ENCODE peak calls at places on chromosomes 5 and 9, in five cellular contexts. N, X, U, F and E are unnamed samples.
A peak's percentile ranks its signal among the peaks of the same experiment; 100 is the strongest.

GRCh38 chr5:76787237-76787636 is 31.6 kb upstream of the F2RL1 start:
- DNase-seq in N (peak; percentile 16), F (peak; percentile 87), X (no peak), U (peak; percentile 6), E (no peak)

GRCh38 chr9:79581388-79581787 is 9.6 kb downstream of the TLE4 start:
- DNase-seq in N (no peak), F (no peak), X (no peak), U (no peak), E (no peak)

GRCh38 chr5:59171131-59171530 is 588.3 kb downstream of the RAB3C start:
- DNase-seq in U (no peak), F (no peak), X (peak; percentile 22), N (no peak), E (no peak)

GRCh38 chr9:70257991-70258691 is 637 bp upstream of the SMC5 start:
- DNase-seq in F (peak; percentile 71), U (peak; percentile 33), N (no peak), X (no peak), E (no peak)

GRCh38 chr5:147925020-147925419 is 18.7 kb upstream of the C5orf46 start:
- DNase-seq in N (no peak), X (no peak), F (no peak), U (no peak), E (no peak)

GRCh38 chr9:89534464-89534863 is 36.6 kb upstream of the SEMA4D start:
- DNase-seq in X (no peak), N (no peak), F (peak; percentile 62), U (no peak), E (no peak)

GRCh38 chr5:96344678-96345612 is 88.1 kb downstream of the PCSK1 start:
- DNase-seq in U (peak; percentile 76), N (no peak), F (peak; percentile 79), X (peak; percentile 61), E (peak; percentile 66)

GRCh38 chr5:112418412-112419049 is 546 bp downstream of the EPB41L4A start:
- DNase-seq in X (no peak), F (peak; percentile 32), U (no peak), N (no peak), E (no peak)

GRCh38 chr5:7066471-7067235 is 329.3 kb upstream of the ADCY2 start:
- DNase-seq in U (no peak), F (no peak), N (no peak), X (no peak), E (no peak)

GRCh38 chr9:75715360-75715759 is 175.1 kb upstream of the PCSK5 start:
- DNase-seq in N (peak; percentile 2), X (no peak), U (no peak), F (no peak), E (no peak)

GRCh38 chr9:35277649-35278359 is 116.0 kb downstream of the UNC13B start:
- DNase-seq in X (no peak), N (no peak), U (no peak), F (no peak), E (no peak)

GRCh38 chr5:146340260-146341081 is 1.8 kb downstream of the POU4F3 start:
- DNase-seq in X (peak; percentile 53), N (peak; percentile 53), U (no peak), F (peak; percentile 32), E (no peak)

GRCh38 chr5:34007116-34007674 is 655 bp downstream of the AMACR start:
- DNase-seq in X (no peak), U (no peak), N (no peak), F (no peak), E (no peak)

GRCh38 chr9:27440888-27441740 is 83.0 kb upstream of the IFNK start:
- DNase-seq in F (no peak), X (no peak), U (no peak), N (no peak), E (no peak)

GRCh38 chr9:92600742-92601261 is 65.0 kb upstream of the ECM2 start:
- DNase-seq in F (peak; percentile 55), X (no peak), U (no peak), N (no peak), E (no peak)

GRCh38 chr9:125961037-125961436 is 213.9 kb downstream of the PBX3 start:
- DNase-seq in N (no peak), F (no peak), X (no peak), U (no peak), E (no peak)

GRCh38 chr5:168583742-168584482 is 4.7 kb upstream of the PANK3 start:
- DNase-seq in X (no peak), U (no peak), N (no peak), F (no peak), E (no peak)

GRCh38 chr5:67182406-67182805 is 14.2 kb downstream of the CD180 start:
- DNase-seq in U (no peak), X (no peak), N (peak; percentile 13), F (peak; percentile 94), E (no peak)

GRCh38 chr9:98796364-98797101 is at the start of gene ANKS6:
- DNase-seq in U (peak; percentile 60), F (no peak), N (peak; percentile 70), X (peak; percentile 79), E (peak; percentile 81)

GRCh38 chr5:136985785-136986475 is 513.2 kb downstream of the SPOCK1 start:
- DNase-seq in N (no peak), X (no peak), F (no peak), U (no peak), E (no peak)

GRCh38 chr5:33370135-33370472 is 70.7 kb upstream of the TARS1 start:
- DNase-seq in U (no peak), X (no peak), N (peak; percentile 24), F (peak; percentile 81), E (no peak)

GRCh38 chr5:81749186-81749561 is 1.7 kb downstream of the SSBP2 start:
- DNase-seq in N (no peak), F (no peak), X (peak; percentile 22), U (no peak), E (no peak)

GRCh38 chr9:6549106-6549505 is 96.4 kb downstream of the GLDC start:
- DNase-seq in N (no peak), F (no peak), U (peak; percentile 43), X (no peak), E (no peak)

GRCh38 chr5:68681929-68682328 is 411.9 kb upstream of the SLC30A5 start:
- DNase-seq in F (peak; percentile 21), U (no peak), N (no peak), X (no peak), E (no peak)

GRCh38 chr5:177557041-177557647 is 2.8 kb upstream of the FAM193B start:
- DNase-seq in F (peak; percentile 11), N (no peak), X (peak; percentile 45), U (no peak), E (peak; percentile 22)

GRCh38 chr5:54909911-54910870 is 75.2 kb downstream of the ESM1 start:
- DNase-seq in F (no peak), X (no peak), U (no peak), N (no peak), E (no peak)

GRCh38 chr9:106897223-106897622 is 34.3 kb downstream of the ZNF462 start:
- DNase-seq in X (no peak), F (no peak), N (no peak), U (no peak), E (no peak)

GRCh38 chr9:133485531-133486260 is 6.8 kb upstream of the SLC2A6 start:
- DNase-seq in N (no peak), X (no peak), F (no peak), U (no peak), E (no peak)

GRCh38 chr9:131885144-131885609 is 145.3 kb upstream of the RAPGEF1 start:
- DNase-seq in F (no peak), X (no peak), U (no peak), N (no peak), E (no peak)

GRCh38 chr5:61599370-61600140 is 267.5 kb downstream of the ZSWIM6 start:
- DNase-seq in N (no peak), F (peak; percentile 83), X (no peak), U (no peak), E (no peak)

GRCh38 chr5:165157209-165157608 is 1651.8 kb downstream of the MAT2B start:
- DNase-seq in X (no peak), N (no peak), U (no peak), F (peak; percentile 0), E (no peak)

GRCh38 chr9:99948896-99949295 is 42.4 kb downstream of the STX17 start:
- DNase-seq in U (no peak), X (no peak), F (peak; percentile 28), N (no peak), E (no peak)

GRCh38 chr9:86434039-86434726 is 80.0 kb upstream of the TUT7 start:
- DNase-seq in N (peak; percentile 56), X (no peak), F (peak; percentile 91), U (no peak), E (peak; percentile 4)

GRCh38 chr5:134594797-134595457 is 37.7 kb downstream of the SAR1B start:
- DNase-seq in U (no peak), F (no peak), N (no peak), X (peak; percentile 45), E (no peak)

GRCh38 chr5:133041910-133042309 is 9.9 kb upstream of the HSPA4 start:
- DNase-seq in X (no peak), F (peak; percentile 52), U (no peak), N (no peak), E (no peak)

GRCh38 chr5:78008356-78008967 is 232.3 kb upstream of the TBCA start:
- DNase-seq in X (peak; percentile 18), U (peak; percentile 68), F (peak; percentile 57), N (no peak), E (no peak)

GRCh38 chr5:174516741-174517140 is 207.6 kb upstream of the MSX2 start:
- DNase-seq in F (no peak), U (no peak), N (no peak), X (no peak), E (no peak)